ENCODE peak calls at places on chromosome 9, in four cellular contexts. K, Q, W and G are unnamed samples.

GRCh38 chr9:95017661-95018060 is 291.2 kb downstream of the AOPEP start:
- DNase-seq in K (no peak), Q (no peak), W (no peak), G (no peak)

GRCh38 chr9:26261503-26262330 is 583.5 kb upstream of the TUSC1 start:
- DNase-seq in Q (no peak), W (peak), K (no peak), G (no peak)

GRCh38 chr9:114674798-114675554 is 7.0 kb downstream of the TEX48 start:
- DNase-seq in W (peak), K (no peak), Q (no peak), G (no peak)

GRCh38 chr9:136117291-136118060 is 1.2 kb downstream of the TMEM250 start:
- DNase-seq in W (no peak), Q (no peak), K (no peak), G (no peak)

GRCh38 chr9:83707518-83707767 is 315 bp downstream of the UBQLN1 start:
- DNase-seq in Q (no peak), K (no peak), W (peak), G (no peak)

GRCh38 chr9:127347831-127348699 is 48.9 kb upstream of the SLC2A8 start:
- DNase-seq in W (peak), Q (no peak), K (peak), G (no peak)

GRCh38 chr9:72365525-72366256 is 683 bp upstream of the ZFAND5 start:
- DNase-seq in W (peak), Q (peak), K (peak), G (peak)

GRCh38 chr9:94603259-94603776 is 9.7 kb upstream of the FBP2 start:
- DNase-seq in Q (peak), K (peak), W (peak), G (peak)

GRCh38 chr9:27181381-27181780 is 72.4 kb downstream of the TEK start:
- DNase-seq in Q (no peak), W (peak), K (peak), G (no peak)

GRCh38 chr9:114039484-114039883 is 38.6 kb downstream of the AMBP start:
- DNase-seq in K (no peak), Q (no peak), W (no peak), G (no peak)

GRCh38 chr9:113523421-113524141 is 60.1 kb downstream of the RGS3 start:
- DNase-seq in K (no peak), Q (peak), W (no peak), G (peak)

GRCh38 chr9:116002624-116003023 is 151.0 kb upstream of the PAPPA start:
- DNase-seq in Q (no peak), W (peak), K (peak), G (no peak)

GRCh38 chr9:93301911-93302525 is 118.1 kb downstream of the WNK2 start:
- DNase-seq in W (no peak), K (no peak), Q (no peak), G (no peak)